ENCODE peak calls at places on chromosomes 13 and 19, in four cellular contexts. C, S, P and H are unnamed samples.

GRCh38 chr13:99131410-99131809 is 69.2 kb upstream of the UBAC2 start:
- DNase-seq in C (no peak), S (no peak), P (no peak), H (no peak)

GRCh38 chr13:20831254-20831653 is 57.5 kb upstream of the EEF1AKMT1 start:
- DNase-seq in P (no peak), S (no peak), C (no peak), H (no peak)

GRCh38 chr13:76014618-76015315 is 378.6 kb downstream of the LMO7 start:
- DNase-seq in S (no peak), C (no peak), P (peak; percentile 9), H (no peak)

GRCh38 chr19:1953037-1953436 is 12.1 kb downstream of the CSNK1G2 start:
- DNase-seq in P (no peak), C (no peak), S (no peak), H (no peak)

GRCh38 chr19:2273356-2274184 is 8.4 kb downstream of the PEAK3 start:
- DNase-seq in C (peak; percentile 80), P (peak; percentile 93), S (peak; percentile 84), H (peak; percentile 94)

GRCh38 chr19:47039239-47039874 is 9.1 kb downstream of the TMEM160 start:
- DNase-seq in S (no peak), P (no peak), C (no peak), H (no peak)

GRCh38 chr13:80337706-80338105 is 3.2 kb downstream of the SPRY2 start:
- DNase-seq in P (no peak), S (no peak), C (no peak), H (no peak)

GRCh38 chr13:102642475-102642874 is 45.7 kb downstream of the TPP2 start:
- DNase-seq in S (peak; percentile 57), C (peak; percentile 68), P (no peak), H (no peak)

GRCh38 chr19:15173746-15174404 is 26.9 kb downstream of the NOTCH3 start:
- DNase-seq in S (no peak), P (no peak), C (no peak), H (no peak)

GRCh38 chr13:75222031-75222430 is 259.9 kb downstream of the TBC1D4 start:
- DNase-seq in P (no peak), C (no peak), S (no peak), H (no peak)

GRCh38 chr19:40247178-40247577 is 20.7 kb upstream of the CCNP start:
- DNase-seq in P (no peak), C (no peak), S (no peak), H (no peak)

GRCh38 chr13:32902898-32903297 is 113.3 kb upstream of the KL start:
- DNase-seq in C (no peak), P (no peak), S (peak; percentile 51), H (no peak)

GRCh38 chr19:1237754-1238372 is at the start of gene CBARP:
- DNase-seq in P (peak; percentile 80), C (peak; percentile 50), S (no peak), H (no peak)

GRCh38 chr19:46944918-46945628 is 74.6 kb upstream of the NPAS1 start:
- DNase-seq in P (peak; percentile 74), C (peak; percentile 67), S (peak; percentile 51), H (peak; percentile 25)

GRCh38 chr13:82571653-82572052 is 1310.6 kb downstream of the SLITRK1 start:
- DNase-seq in P (no peak), C (no peak), S (no peak), H (no peak)

GRCh38 chr13:78098249-78098648 is 179.6 kb upstream of the EDNRB start:
- DNase-seq in S (no peak), C (no peak), P (no peak), H (no peak)

GRCh38 chr19:48102870-48103751 is 7.5 kb downstream of the PLA2G4C start:
- DNase-seq in S (no peak), C (peak; percentile 38), P (peak; percentile 51), H (peak; percentile 64)

GRCh38 chr13:44904982-44905381 is 84.3 kb downstream of the NUFIP1 start:
- DNase-seq in S (no peak), C (peak; percentile 43), P (no peak), H (no peak)

GRCh38 chr19:11130824-11131455 is 24.6 kb downstream of the SPC24 start:
- DNase-seq in S (peak; percentile 84), P (peak; percentile 79), C (peak; percentile 93), H (peak; percentile 78)

GRCh38 chr13:66424417-66424816 is 805.7 kb downstream of the PCDH9 start:
- DNase-seq in P (no peak), S (no peak), C (no peak), H (no peak)

GRCh38 chr13:42996584-42996983 is 4.5 kb upstream of the EPSTI1 start:
- DNase-seq in C (no peak), S (no peak), P (no peak), H (no peak)

GRCh38 chr13:35771898-35772297 is 295.4 kb upstream of the MAB21L1 start:
- DNase-seq in S (no peak), C (no peak), P (no peak), H (no peak)

GRCh38 chr19:16034180-16034579 is 42.1 kb upstream of the TPM4 start:
- DNase-seq in C (no peak), P (no peak), S (peak; percentile 37), H (no peak)

GRCh38 chr19:4108767-4109625 is 14.9 kb downstream of the MAP2K2 start:
- DNase-seq in P (no peak), S (peak; percentile 59), C (no peak), H (no peak)

GRCh38 chr19:55112246-55112780 is 5.1 kb downstream of the PPP1R12C start:
- DNase-seq in C (no peak), S (no peak), P (no peak), H (no peak)

GRCh38 chr13:101490400-101491015 is 38.0 kb downstream of the ITGBL1 start:
- DNase-seq in P (no peak), C (no peak), S (no peak), H (no peak)

GRCh38 chr19:44813331-44814131 is 4.6 kb downstream of the BCAM start:
- DNase-seq in S (no peak), P (peak; percentile 39), C (no peak), H (no peak)
- TF ChIP-seq CTCF in S (no peak), P (no peak), C (no peak), H (no peak)

GRCh38 chr19:18897108-18898029 is 1.4 kb upstream of the CERS1 start:
- DNase-seq in P (no peak), S (no peak), C (no peak), H (no peak)
- TF ChIP-seq CTCF in P (no peak), S (no peak), C (no peak), H (no peak)

DNA sequence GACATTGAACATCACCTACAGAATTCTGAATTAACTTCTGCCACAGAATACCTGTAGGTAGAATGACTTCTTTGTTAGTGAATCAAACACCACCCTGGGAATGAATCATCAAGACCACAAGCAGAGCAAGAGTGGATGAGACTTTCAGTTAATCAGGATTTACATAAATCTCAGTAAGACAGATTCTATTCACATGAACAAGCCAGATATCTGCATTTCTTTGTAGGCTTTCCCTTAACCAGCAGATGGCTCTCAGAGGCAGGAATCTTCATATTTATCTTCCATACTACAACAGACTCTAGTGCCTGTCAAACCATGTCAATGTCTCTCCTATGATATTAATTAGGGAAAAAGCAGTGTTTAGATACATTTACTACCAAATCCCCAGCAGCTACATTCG is 412.1 kb downstream of the KLF12 start:
- DNase-seq in S (no peak), P (no peak), C (no peak), H (no peak)
- TF ChIP-seq CTCF in S (no peak), P (no peak), C (no peak), H (peak; percentile 57)

GRCh38 chr13:60229708-60230272 is 66.1 kb upstream of the DIAPH3 start:
- DNase-seq in P (no peak), S (no peak), C (no peak), H (no peak)

GRCh38 chr13:60230593-60230992 is 66.9 kb upstream of the DIAPH3 start:
- DNase-seq in C (no peak), S (no peak), P (no peak), H (no peak)

GRCh38 chr13:60227168-60227567 is 63.4 kb upstream of the DIAPH3 start:
- DNase-seq in C (no peak), S (no peak), P (no peak), H (no peak)

GRCh38 chr13:60221581-60221980 is 57.9 kb upstream of the DIAPH3 start:
- DNase-seq in S (no peak), P (no peak), C (no peak), H (no peak)

DNA sequence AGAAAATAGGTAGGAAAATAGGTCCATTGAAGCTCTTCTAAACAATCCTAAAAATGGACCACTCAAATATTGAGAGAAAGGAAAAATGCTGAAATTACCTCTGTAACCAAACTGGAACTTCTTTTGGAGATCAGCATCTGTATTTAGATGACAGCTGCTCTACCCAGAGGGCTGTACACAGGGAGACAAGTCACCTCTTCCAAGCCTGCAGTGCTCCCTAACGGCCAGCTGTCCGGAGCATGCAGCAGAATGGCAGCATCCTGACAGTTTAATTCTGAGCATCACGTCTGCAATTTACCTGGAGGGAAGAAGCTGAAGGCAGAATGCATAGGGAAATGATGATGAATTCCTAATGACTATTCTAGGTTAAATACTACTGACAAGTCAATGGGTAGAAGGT is 62.8 kb upstream of the DIAPH3 start:
- DNase-seq in P (peak; percentile 23), C (no peak), S (no peak), H (no peak)
- TF ChIP-seq CTCF in P (peak; percentile 27), C (no peak), S (no peak), H (peak; percentile 46)

DNA sequence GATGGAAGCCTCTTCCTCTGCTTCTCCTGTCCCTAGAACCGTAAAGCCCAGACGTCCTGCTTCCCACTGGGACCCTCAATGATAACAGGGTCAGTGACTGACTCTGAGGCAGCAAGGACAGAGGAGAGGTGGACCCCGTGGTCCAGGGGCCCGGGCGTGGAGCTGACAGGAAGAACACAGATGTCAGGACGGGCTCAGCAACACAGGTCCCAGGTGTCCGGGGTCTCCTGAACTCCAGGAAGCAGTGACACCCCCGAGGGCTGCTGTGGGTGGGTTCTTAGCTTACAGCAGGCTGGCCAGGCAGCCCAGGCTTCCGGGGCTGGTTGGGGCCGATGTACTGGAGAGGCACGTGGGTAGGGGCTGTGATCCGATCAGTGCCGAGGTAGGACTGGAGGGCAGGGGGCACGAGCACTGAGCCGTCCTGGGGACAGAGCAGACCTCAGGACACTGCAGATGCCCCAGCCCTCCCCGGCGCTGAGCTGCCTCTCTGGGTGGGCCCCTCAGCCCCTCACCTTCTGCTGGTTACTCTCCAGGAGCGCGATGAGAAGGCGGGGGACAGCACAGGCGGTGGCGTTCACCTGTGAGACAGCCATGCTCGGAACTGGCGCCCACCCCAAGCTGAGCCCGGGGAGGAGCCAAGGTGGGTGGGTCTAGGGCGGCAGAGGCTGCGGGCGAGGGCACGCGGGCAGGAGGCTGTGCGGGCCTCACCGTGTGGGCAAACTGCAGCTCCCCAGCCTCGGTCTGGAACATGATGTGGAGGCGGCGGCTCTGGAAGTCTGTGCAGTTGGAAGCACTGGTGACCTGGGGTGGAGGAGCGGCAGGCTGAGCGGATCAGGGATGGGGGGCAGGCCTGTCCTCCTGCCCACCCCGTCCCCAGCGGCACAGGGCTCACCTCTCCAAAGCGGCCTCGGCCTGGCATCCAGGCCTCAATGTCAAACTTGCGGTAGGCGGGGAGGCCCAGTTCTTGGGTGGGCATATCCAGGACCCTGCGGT is 3.6 kb upstream of the CCER2 start:
- DNase-seq in S (peak; percentile 34), P (no peak), C (no peak), H (no peak)
- TF ChIP-seq CTCF in S (no peak), P (no peak), C (no peak), H (no peak)

GRCh38 chr19:34391813-34392212 is 12.4 kb upstream of the PDCD2L start:
- DNase-seq in P (no peak), S (no peak), C (no peak), H (no peak)

GRCh38 chr19:34393031-34393430 is 11.2 kb upstream of the PDCD2L start:
- DNase-seq in S (no peak), P (no peak), C (no peak), H (no peak)

GRCh38 chr19:34397853-34398252 is 6.3 kb upstream of the PDCD2L start:
- DNase-seq in S (no peak), C (no peak), P (no peak), H (no peak)

GRCh38 chr19:34393629-34394028 is 10.6 kb upstream of the PDCD2L start:
- DNase-seq in P (no peak), S (no peak), C (no peak), H (no peak)
- TF ChIP-seq CTCF in P (no peak), S (no peak), C (no peak), H (no peak)